ENCODE peak calls at places on chromosomes 13 and 19, in four cellular contexts. One of them, this sample, is unnamed. For H3K36me3 and H3K4me1, the result is how much of the 10 kb centered on the place peaks cover.

GRCh38 chr19:4083677-4084546 is 17.2 kb upstream of the ZBTB7A start:
- DNase-seq in IMR-90: no peak
- DNase-seq in left lung: no peak
- DNase-seq in heart right ventricle: peak
- DNase-seq in this sample: no peak

GRCh38 chr13:104799152-104799551 is 1732.9 kb upstream of the SLC10A2 start:
- DNase-seq in IMR-90: no peak
- DNase-seq in left lung: no peak
- DNase-seq in heart right ventricle: no peak
- DNase-seq in this sample: no peak

GRCh38 chr13:20074956-20075355 is 85.9 kb downstream of the GJA3 start:
- DNase-seq in IMR-90: no peak
- DNase-seq in left lung: no peak
- DNase-seq in heart right ventricle: no peak
- DNase-seq in this sample: no peak

GRCh38 chr19:43636121-43636683 is 3.4 kb downstream of the CADM4 start:
- DNase-seq in IMR-90: no peak
- DNase-seq in left lung: no peak
- DNase-seq in heart right ventricle: no peak
- DNase-seq in this sample: no peak

GRCh38 chr19:50721441-50722137 is 1.6 kb upstream of the CLEC11A start:
- DNase-seq in IMR-90: no peak
- DNase-seq in left lung: no peak
- DNase-seq in heart right ventricle: no peak
- DNase-seq in this sample: no peak

GRCh38 chr13:33340631-33341030 is 55.1 kb upstream of the STARD13 start:
- DNase-seq in IMR-90: peak
- DNase-seq in left lung: no peak
- DNase-seq in heart right ventricle: no peak
- DNase-seq in this sample: no peak

GRCh38 chr19:38223617-38224013 is 407 bp downstream of the DPF1 start:
- DNase-seq in IMR-90: no peak
- DNase-seq in left lung: no peak
- DNase-seq in heart right ventricle: no peak
- DNase-seq in this sample: no peak

GRCh38 chr13:100542546-100543156 is 45.9 kb downstream of the GGACT start:
- DNase-seq in IMR-90: peak
- DNase-seq in left lung: no peak
- DNase-seq in heart right ventricle: no peak
- DNase-seq in this sample: no peak

GRCh38 chr19:48751835-48752510 is 468 bp downstream of the FUT1 start:
- DNase-seq in IMR-90: no peak
- DNase-seq in left lung: no peak
- DNase-seq in heart right ventricle: no peak
- DNase-seq in this sample: no peak

GRCh38 chr19:1012334-1012733 is 8.6 kb downstream of the TMEM259 start:
- DNase-seq in IMR-90: no peak
- DNase-seq in left lung: peak
- DNase-seq in heart right ventricle: no peak
- DNase-seq in this sample: no peak

GRCh38 chr13:41193919-41194824 is at the start of gene KBTBD7:
- DNase-seq in IMR-90: peak
- DNase-seq in left lung: peak
- DNase-seq in heart right ventricle: peak
- DNase-seq in this sample: peak

GRCh38 chr13:95239293-95239692 is 62.0 kb downstream of the ABCC4 start:
- DNase-seq in IMR-90: peak
- DNase-seq in left lung: no peak
- DNase-seq in heart right ventricle: no peak
- DNase-seq in this sample: no peak

GRCh38 chr13:63481334-63481733 is 2065.7 kb upstream of the PCDH20 start:
- DNase-seq in IMR-90: peak
- DNase-seq in left lung: no peak
- DNase-seq in heart right ventricle: no peak
- DNase-seq in this sample: no peak

GRCh38 chr19:14110650-14111049 is 6.9 kb downstream of the PRKACA start:
- DNase-seq in IMR-90: no peak
- DNase-seq in left lung: no peak
- DNase-seq in heart right ventricle: no peak
- DNase-seq in this sample: no peak

GRCh38 chr13:107968470-107968869 is 246.9 kb downstream of the LIG4 start:
- DNase-seq in IMR-90: no peak
- DNase-seq in left lung: no peak
- DNase-seq in heart right ventricle: no peak
- DNase-seq in this sample: no peak

GRCh38 chr19:369876-370275 is 25.3 kb upstream of the MIER2 start:
- DNase-seq in IMR-90: no peak
- DNase-seq in left lung: no peak
- DNase-seq in heart right ventricle: no peak
- DNase-seq in this sample: peak

GRCh38 chr13:36417328-36417727 is 15.0 kb upstream of the CCNA1 start:
- DNase-seq in IMR-90: no peak
- DNase-seq in left lung: no peak
- DNase-seq in heart right ventricle: no peak
- DNase-seq in this sample: no peak

GRCh38 chr13:106530907-106531520 is 4.4 kb downstream of the EFNB2 start:
- DNase-seq in IMR-90: no peak
- DNase-seq in left lung: no peak
- DNase-seq in heart right ventricle: no peak
- DNase-seq in this sample: no peak

GRCh38 chr13:111383591-111384440 is 63.4 kb downstream of the TEX29 start:
- DNase-seq in IMR-90: no peak
- DNase-seq in left lung: no peak
- DNase-seq in heart right ventricle: no peak
- DNase-seq in this sample: no peak

GRCh38 chr19:41218249-41218614 is 791 bp upstream of the AXL start:
- DNase-seq in IMR-90: no peak
- DNase-seq in left lung: no peak
- DNase-seq in heart right ventricle: no peak
- DNase-seq in this sample: no peak

GRCh38 chr19:1864480-1865171 is 1.2 kb upstream of the KLF16 start:
- DNase-seq in IMR-90: peak
- DNase-seq in left lung: peak
- DNase-seq in heart right ventricle: peak
- DNase-seq in this sample: no peak

GRCh38 chr13:49308104-49308875 is 60.6 kb downstream of the CDADC1 start:
- DNase-seq in IMR-90: peak
- DNase-seq in left lung: peak
- DNase-seq in heart right ventricle: peak
- DNase-seq in this sample: no peak

GRCh38 chr19:17762505-17763229 is 11.4 kb downstream of the FCHO1 start:
- DNase-seq in IMR-90: peak
- DNase-seq in left lung: no peak
- DNase-seq in heart right ventricle: no peak
- DNase-seq in this sample: no peak

GRCh38 chr13:107551521-107551920 is 663.8 kb downstream of the LIG4 start:
- DNase-seq in IMR-90: no peak
- DNase-seq in left lung: no peak
- DNase-seq in heart right ventricle: no peak
- DNase-seq in this sample: no peak

GRCh38 chr19:38615007-38615581 is 2.7 kb downstream of the MAP4K1 start:
- DNase-seq in IMR-90: no peak
- DNase-seq in left lung: no peak
- DNase-seq in heart right ventricle: no peak
- DNase-seq in this sample: no peak

GRCh38 chr13:101019126-101019525 is 344.5 kb upstream of the TMTC4 start:
- DNase-seq in IMR-90: no peak
- DNase-seq in left lung: no peak
- DNase-seq in heart right ventricle: no peak
- DNase-seq in this sample: no peak

GRCh38 chr13:49827336-49827735 is 34.9 kb upstream of the KPNA3 start:
- DNase-seq in IMR-90: no peak
- DNase-seq in left lung: no peak
- DNase-seq in heart right ventricle: no peak
- DNase-seq in this sample: no peak

GRCh38 chr19:16423891-16424290 is 47.9 kb downstream of the EPS15L1 start:
- DNase-seq in IMR-90: no peak
- DNase-seq in left lung: no peak
- DNase-seq in heart right ventricle: no peak
- DNase-seq in this sample: no peak
- H3K36me3 ChIP-seq in IMR-90: half or more
- H3K36me3 ChIP-seq in left lung: half or more
- H3K36me3 ChIP-seq in heart right ventricle: under half
- H3K36me3 ChIP-seq in this sample: half or more

DNA sequence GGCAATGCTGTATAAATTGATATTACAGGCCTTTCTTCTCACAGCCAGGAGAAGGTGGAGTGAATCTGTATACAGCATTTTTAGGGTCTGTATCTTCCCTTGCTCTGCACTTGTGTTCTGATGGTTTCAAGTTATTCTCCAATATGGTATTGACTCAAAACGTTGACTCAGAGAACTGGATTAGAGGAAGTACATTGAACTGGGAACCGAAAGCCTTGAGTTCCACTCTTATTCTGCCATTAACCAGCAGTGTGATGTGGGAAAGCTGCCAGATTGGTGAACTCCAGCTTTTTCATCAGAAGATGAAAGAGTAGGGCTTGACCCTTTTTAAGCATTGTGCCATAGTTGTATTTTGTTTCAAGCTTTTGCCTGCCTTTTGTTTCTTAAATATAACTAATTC is 167.7 kb downstream of the SPRY2 start:
- DNase-seq in IMR-90: no peak
- DNase-seq in left lung: no peak
- DNase-seq in heart right ventricle: peak
- DNase-seq in this sample: no peak
- H3K4me1 ChIP-seq in IMR-90: under half
- H3K4me1 ChIP-seq in left lung: under half
- H3K4me1 ChIP-seq in heart right ventricle: under half
- H3K4me1 ChIP-seq in this sample: under half

GRCh38 chr19:36245210-36246005 is 30.5 kb downstream of the ZNF146 start:
- DNase-seq in IMR-90: no peak
- DNase-seq in left lung: no peak
- DNase-seq in heart right ventricle: no peak
- DNase-seq in this sample: no peak
- TF ChIP-seq CTCF in IMR-90: no peak
- TF ChIP-seq CTCF in left lung: no peak
- TF ChIP-seq CTCF in heart right ventricle: no peak
- TF ChIP-seq CTCF in this sample: no peak

GRCh38 chr19:54452626-54453025 is 3.6 kb downstream of the LENG8 start:
- DNase-seq in IMR-90: no peak
- DNase-seq in left lung: peak
- DNase-seq in heart right ventricle: no peak
- DNase-seq in this sample: no peak
- H3K36me3 ChIP-seq in IMR-90: half or more
- H3K36me3 ChIP-seq in left lung: half or more
- H3K36me3 ChIP-seq in heart right ventricle: under half
- H3K36me3 ChIP-seq in this sample: half or more

GRCh38 chr13:110356362-110356761 is 49.3 kb downstream of the COL4A2 start:
- DNase-seq in IMR-90: no peak
- DNase-seq in left lung: no peak
- DNase-seq in heart right ventricle: no peak
- DNase-seq in this sample: no peak

GRCh38 chr13:110352735-110353134 is 45.7 kb downstream of the COL4A2 start:
- DNase-seq in IMR-90: no peak
- DNase-seq in left lung: no peak
- DNase-seq in heart right ventricle: no peak
- DNase-seq in this sample: no peak

GRCh38 chr13:110353339-110353977 is 46.4 kb downstream of the COL4A2 start:
- DNase-seq in IMR-90: no peak
- DNase-seq in left lung: no peak
- DNase-seq in heart right ventricle: no peak
- DNase-seq in this sample: no peak

GRCh38 chr13:110354715-110355473 is 47.8 kb downstream of the COL4A2 start:
- DNase-seq in IMR-90: no peak
- DNase-seq in left lung: no peak
- DNase-seq in heart right ventricle: no peak
- DNase-seq in this sample: no peak

GRCh38 chr13:110354209-110354627 is 47.1 kb downstream of the COL4A2 start:
- DNase-seq in IMR-90: peak
- DNase-seq in left lung: no peak
- DNase-seq in heart right ventricle: no peak
- DNase-seq in this sample: no peak
- H3K4me1 ChIP-seq in IMR-90: under half
- H3K4me1 ChIP-seq in left lung: under half
- H3K4me1 ChIP-seq in heart right ventricle: half or more
- H3K4me1 ChIP-seq in this sample: under half

GRCh38 chr13:60756306-60756705 is 359.3 kb downstream of the TDRD3 start:
- DNase-seq in IMR-90: no peak
- DNase-seq in left lung: no peak
- DNase-seq in heart right ventricle: no peak
- DNase-seq in this sample: no peak

GRCh38 chr13:60754691-60755090 is 357.7 kb downstream of the TDRD3 start:
- DNase-seq in IMR-90: no peak
- DNase-seq in left lung: no peak
- DNase-seq in heart right ventricle: no peak
- DNase-seq in this sample: no peak

GRCh38 chr13:60754211-60754610 is 357.2 kb downstream of the TDRD3 start:
- DNase-seq in IMR-90: no peak
- DNase-seq in left lung: no peak
- DNase-seq in heart right ventricle: no peak
- DNase-seq in this sample: no peak

GRCh38 chr13:60757481-60757880 is 360.5 kb downstream of the TDRD3 start:
- DNase-seq in IMR-90: no peak
- DNase-seq in left lung: no peak
- DNase-seq in heart right ventricle: no peak
- DNase-seq in this sample: no peak

DNA sequence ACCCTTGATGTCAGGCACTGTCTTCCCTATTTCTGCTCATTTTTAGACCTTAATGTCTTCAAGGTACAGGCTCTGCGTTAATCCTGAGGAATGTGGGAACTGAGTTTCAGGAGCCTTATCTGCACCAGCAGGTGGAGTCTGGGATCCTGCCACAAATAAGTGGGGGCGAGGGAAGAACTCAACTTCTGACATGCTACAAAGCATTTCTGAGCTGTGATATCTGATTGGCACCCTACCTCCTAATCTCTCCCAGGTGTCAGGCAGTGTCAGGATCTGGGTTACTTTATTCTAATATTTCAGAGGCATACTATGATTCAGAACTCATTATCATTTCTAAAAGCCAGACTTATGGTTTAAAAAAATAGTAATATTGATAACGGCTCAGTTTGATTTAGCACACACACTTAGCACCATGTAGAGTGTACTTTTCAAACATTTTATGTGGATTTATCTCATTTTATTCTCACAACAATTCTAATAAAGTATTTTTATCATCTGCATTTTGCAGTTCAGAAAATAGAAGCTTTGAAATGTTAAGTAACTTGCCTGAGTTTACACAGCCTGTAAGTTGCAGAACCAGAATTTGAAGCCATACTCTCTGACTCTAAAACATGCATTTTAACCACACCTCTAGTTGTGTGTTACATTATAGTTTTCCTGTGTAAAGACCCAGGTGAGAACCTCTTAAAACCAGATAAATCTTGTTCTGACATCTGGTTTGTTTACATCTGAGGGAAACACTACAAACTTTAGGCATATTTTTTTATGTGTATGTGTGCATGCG is 358.6 kb downstream of the TDRD3 start:
- DNase-seq in IMR-90: no peak
- DNase-seq in left lung: no peak
- DNase-seq in heart right ventricle: no peak
- DNase-seq in this sample: no peak
- TF ChIP-seq CTCF in IMR-90: no peak
- TF ChIP-seq CTCF in left lung: no peak
- TF ChIP-seq CTCF in heart right ventricle: no peak
- TF ChIP-seq CTCF in this sample: peak

This sample was measured in RWPE2.